ENCODE peak calls at places on chromosome 9, in five cellular contexts. L is fibroblast of lung; S is mesendoderm; R is CD8-positive, alpha-beta T cell; J is psoas muscle. G is an unnamed sample.

GRCh38 chr9:15295761-15296405 is 11.1 kb downstream of the TTC39B start:
- DNase-seq in L (peak; percentile 72), J (no peak), S (no peak), R (no peak), G (no peak)

GRCh38 chr9:124500028-124500795 is 7.0 kb downstream of the NR5A1 start:
- DNase-seq in J (no peak), R (no peak), L (no peak), S (no peak), G (no peak)

GRCh38 chr9:93133641-93134017 is 422 bp downstream of the NINJ1 start:
- DNase-seq in R (peak; percentile 75), S (peak; percentile 74), J (peak; percentile 82), L (peak; percentile 83), G (peak; percentile 81)

GRCh38 chr9:6212722-6213375 is 2.8 kb upstream of the IL33 start:
- DNase-seq in L (no peak), J (no peak), S (no peak), R (no peak), G (no peak)

GRCh38 chr9:16445141-16445920 is 425.1 kb downstream of the BNC2 start:
- DNase-seq in L (peak; percentile 72), J (no peak), R (no peak), S (no peak), G (no peak)

GRCh38 chr9:31304576-31304975 is 1079.9 kb upstream of the ACO1 start:
- DNase-seq in J (no peak), R (no peak), L (peak; percentile 85), S (no peak), G (no peak)

GRCh38 chr9:122374885-122375420 is 4.1 kb downstream of the PTGS1 start:
- DNase-seq in L (peak; percentile 75), S (peak; percentile 55), R (no peak), J (peak; percentile 78), G (no peak)

GRCh38 chr9:111481885-111482636 is 2.1 kb downstream of the ECPAS start:
- DNase-seq in L (peak; percentile 80), R (no peak), S (peak; percentile 30), J (peak; percentile 27), G (no peak)

GRCh38 chr9:137266162-137266527 is 11.0 kb downstream of the NELFB start:
- DNase-seq in J (peak; percentile 20), R (no peak), L (no peak), S (no peak), G (no peak)

GRCh38 chr9:124800306-124801259 is 23.6 kb downstream of the OLFML2A start:
- DNase-seq in J (no peak), S (no peak), R (no peak), L (peak; percentile 61), G (no peak)

GRCh38 chr9:89678394-89679005 is 73.7 kb downstream of the GADD45G start:
- DNase-seq in S (no peak), R (no peak), J (no peak), L (no peak), G (no peak)

GRCh38 chr9:70049672-70050271 is 6.1 kb downstream of the MAMDC2 start:
- DNase-seq in L (peak; percentile 73), J (peak; percentile 82), S (no peak), R (no peak), G (no peak)

GRCh38 chr9:120892748-120893584 is 16.0 kb upstream of the PHF19 start:
- DNase-seq in L (peak; percentile 75), J (no peak), R (peak; percentile 77), S (no peak), G (peak; percentile 59)

GRCh38 chr9:29006603-29007002 is 1433.3 kb upstream of the C9orf72 start:
- DNase-seq in L (no peak), R (no peak), S (no peak), J (no peak), G (no peak)

GRCh38 chr9:15390200-15390599 is 32.5 kb upstream of the SNAPC3 start:
- DNase-seq in R (no peak), J (no peak), L (no peak), S (no peak), G (no peak)

GRCh38 chr9:134211811-134212460 is 47.6 kb upstream of the RNU6ATAC start:
- DNase-seq in L (no peak), S (no peak), R (no peak), J (peak; percentile 6), G (no peak)

GRCh38 chr9:127707766-127708165 is 978 bp downstream of the CFAP157 start:
- DNase-seq in R (peak; percentile 59), L (no peak), S (peak; percentile 58), J (no peak), G (peak; percentile 33)

GRCh38 chr9:19759066-19759465 is 29.8 kb downstream of the SLC24A2 start:
- DNase-seq in L (no peak), J (no peak), R (no peak), S (no peak), G (no peak)

GRCh38 chr9:127086771-127087170 is 35.7 kb downstream of the ANGPTL2 start:
- DNase-seq in S (no peak), R (no peak), J (no peak), L (no peak), G (no peak)

GRCh38 chr9:115015018-115015635 is 84.7 kb upstream of the TNFSF8 start:
- DNase-seq in S (peak; percentile 70), L (peak; percentile 65), R (no peak), J (no peak), G (no peak)

GRCh38 chr9:87569008-87569908 is 71.6 kb downstream of the DAPK1 start:
- DNase-seq in L (peak; percentile 74), S (peak; percentile 85), J (no peak), R (no peak), G (no peak)

GRCh38 chr9:91817493-91818225 is 132.4 kb downstream of the ROR2 start:
- DNase-seq in R (no peak), L (peak; percentile 100), J (no peak), S (peak; percentile 51), G (no peak)

GRCh38 chr9:133792721-133793470 is 54.7 kb upstream of the SARDH start:
- DNase-seq in R (peak; percentile 44), S (peak; percentile 47), L (peak; percentile 68), J (peak; percentile 79), G (peak; percentile 22)

GRCh38 chr9:135244751-135245221 is 157.3 kb downstream of the OLFM1 start:
- DNase-seq in S (no peak), L (no peak), J (peak; percentile 7), R (peak; percentile 5), G (no peak)

GRCh38 chr9:135245482-135246247 is 158.2 kb downstream of the OLFM1 start:
- DNase-seq in L (no peak), J (peak; percentile 2), S (no peak), R (peak; percentile 13), G (no peak)

GRCh38 chr9:135247174-135247930 is 159.9 kb downstream of the OLFM1 start:
- DNase-seq in J (peak; percentile 10), S (no peak), R (no peak), L (no peak), G (no peak)

GRCh38 chr9:135248111-135248510 is 160.6 kb downstream of the OLFM1 start:
- DNase-seq in R (no peak), S (no peak), J (peak; percentile 1), L (no peak), G (no peak)

DNA sequence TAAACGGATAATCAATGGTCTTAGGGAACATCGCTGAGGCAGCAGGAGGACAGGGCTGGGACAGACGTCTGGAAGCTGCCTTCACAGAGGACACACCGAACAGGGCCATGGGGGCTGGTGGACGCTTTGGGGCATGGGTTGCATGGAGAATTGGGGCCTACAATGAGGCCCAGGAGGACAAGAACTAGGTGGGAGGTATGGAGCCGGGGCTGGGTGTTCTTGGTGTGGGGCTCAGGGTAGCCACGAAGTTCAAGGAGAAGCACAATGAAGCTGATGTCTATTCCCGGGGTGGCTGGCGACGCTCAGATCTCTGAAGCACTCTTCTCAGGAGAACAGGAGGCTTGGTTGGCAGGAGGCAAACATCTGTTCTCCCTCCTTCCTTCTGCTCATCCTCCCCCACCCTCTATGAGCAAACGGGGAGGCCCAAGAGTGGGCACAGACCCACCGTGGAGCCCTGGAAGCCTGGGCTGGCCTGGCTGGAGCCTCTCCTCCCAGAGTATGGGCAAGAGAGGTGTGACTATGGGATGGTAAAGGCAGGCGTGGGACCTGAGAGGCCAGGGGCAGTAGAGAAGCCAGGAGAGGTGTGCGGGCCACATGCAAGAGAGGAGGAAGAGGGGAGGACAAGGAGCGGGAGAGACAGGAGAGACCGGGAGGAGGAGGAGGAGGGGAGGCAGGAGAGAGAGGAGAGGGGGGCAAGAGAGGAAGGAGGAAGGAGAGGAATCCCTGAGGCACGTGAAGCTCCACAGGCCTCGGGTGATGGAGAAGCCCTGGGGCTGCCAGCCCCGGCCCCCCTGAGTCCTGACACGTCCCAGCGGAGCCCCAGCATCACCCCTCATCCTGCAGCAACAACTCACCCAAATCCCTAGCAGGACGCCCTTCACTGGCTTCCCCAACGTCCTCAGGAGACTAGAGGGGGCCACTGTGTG is 159.0 kb downstream of the OLFM1 start:
- DNase-seq in J (peak; percentile 6), R (no peak), L (no peak), S (no peak), G (no peak)
- H3K4me1 ChIP-seq in J (no peaks in the 10 kb centered on the region), R (no peaks in the 10 kb centered on the region), L (no peaks in the 10 kb centered on the region), S (no peaks in the 10 kb centered on the region), G (no peaks in the 10 kb centered on the region)

GRCh38 chr9:738209-738915 is 103.1 kb upstream of the DMRT1 start:
- DNase-seq in J (peak; percentile 67), L (peak; percentile 87), S (no peak), R (no peak), G (no peak)
- H3K36me3 ChIP-seq in J (peaks cover 8% of the 10 kb centered on the region), L (peaks cover 7% of the 10 kb centered on the region), S (peaks cover 9% of the 10 kb centered on the region), R (peaks cover 3% of the 10 kb centered on the region), G (no peaks in the 10 kb centered on the region)

GRCh38 chr9:77649109-77649812 is 1.1 kb upstream of the GNA14 start:
- DNase-seq in L (peak; percentile 50), S (peak; percentile 56), R (no peak), J (no peak), G (no peak)

GRCh38 chr9:77651203-77651602 is 3.1 kb upstream of the GNA14 start:
- DNase-seq in J (no peak), L (no peak), S (peak; percentile 21), R (no peak), G (no peak)

GRCh38 chr9:77647267-77647658 is 859 bp downstream of the GNA14 start:
- DNase-seq in S (no peak), R (no peak), J (no peak), L (no peak), G (no peak)

GRCh38 chr9:77648458-77649108 is 461 bp upstream of the GNA14 start:
- DNase-seq in L (peak; percentile 22), J (peak; percentile 61), R (no peak), S (peak; percentile 81), G (no peak)

DNA sequence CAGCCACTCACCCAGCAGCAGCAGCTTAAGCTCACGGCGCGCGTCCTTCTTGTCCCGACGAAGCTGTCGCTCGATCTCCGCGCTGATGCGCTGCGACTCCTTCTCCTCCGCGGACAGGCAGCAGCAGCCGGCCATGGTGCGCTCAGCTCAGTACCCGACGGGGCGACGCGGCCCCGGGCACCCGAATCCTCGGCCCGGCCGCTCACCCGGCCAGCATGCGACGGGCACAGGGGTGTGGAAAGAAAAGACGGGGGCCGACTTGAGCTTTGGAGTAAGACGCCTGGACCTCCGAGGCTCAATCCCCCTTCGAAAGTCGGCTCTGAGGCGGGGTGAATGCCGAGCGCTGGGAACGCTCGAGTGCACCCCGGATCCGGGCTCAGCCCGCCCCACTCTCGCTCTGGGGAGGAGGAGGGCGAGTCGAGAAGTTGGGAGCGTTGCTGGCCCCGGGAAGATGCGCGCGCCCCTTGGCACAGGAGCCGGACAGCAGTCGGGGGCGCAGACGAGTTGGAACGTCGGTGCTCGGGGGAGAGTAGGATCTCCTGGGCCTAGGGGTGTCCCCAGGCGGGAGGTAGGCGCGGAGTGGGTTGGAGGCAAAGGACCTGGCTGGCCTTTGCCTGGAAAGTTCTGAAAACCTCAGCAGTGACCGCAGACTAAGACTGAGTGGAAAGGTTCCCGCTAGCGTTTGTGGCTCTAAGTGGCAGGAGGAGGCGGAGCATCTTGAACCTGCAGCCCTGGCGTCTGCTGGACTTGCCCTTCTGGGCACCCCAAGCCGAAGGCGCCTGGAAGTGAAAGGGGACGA is at the start of gene GNA14:
- DNase-seq in S (peak; percentile 70), L (peak; percentile 16), R (no peak), J (peak; percentile 27), G (no peak)
- H3K27me3 ChIP-seq in S (peaks cover 6% of the 10 kb centered on the region), L (peaks cover 25% of the 10 kb centered on the region), R (peaks cover 4% of the 10 kb centered on the region), J (peaks cover 2% of the 10 kb centered on the region), G (no peaks in the 10 kb centered on the region)

GRCh38 chr9:129479217-129480011 is 141.5 kb downstream of the C9orf50 start:
- DNase-seq in L (no peak), J (no peak), R (no peak), S (no peak), G (no peak)
- H3K4me1 ChIP-seq in L (peaks cover 30% of the 10 kb centered on the region), J (peaks cover 15% of the 10 kb centered on the region), R (peaks cover 22% of the 10 kb centered on the region), S (peaks cover 15% of the 10 kb centered on the region), G (peaks cover 15% of the 10 kb centered on the region)

G was measured in CD8-positive, alpha-beta memory T cell.